ENCODE peak calls at places on chromosomes 11 and 22, in four cellular contexts. N is tibial nerve, W is endothelial cell of umbilical vein, T is A549. C is an unnamed sample.

GRCh38 chr11:67356867-67357561 is 3.7 kb upstream of the POLD4 start:
- DNase-seq in N (no peak), W (peak; percentile 71), T (peak; percentile 80), C (peak; percentile 80)

GRCh38 chr11:95650271-95650670 is 139.3 kb downstream of the FAM76B start:
- DNase-seq in T (no peak), N (no peak), W (peak; percentile 38), C (no peak)

GRCh38 chr11:120245434-120245833 is 5.5 kb downstream of the POU2F3 start:
- DNase-seq in W (no peak), N (no peak), T (no peak), C (no peak)

GRCh38 chr11:41971592-41971991 is 512.1 kb upstream of the LRRC4C start:
- DNase-seq in N (no peak), T (no peak), W (no peak), C (no peak)

GRCh38 chr11:95242990-95243590 is 12.1 kb upstream of the SESN3 start:
- DNase-seq in W (no peak), T (no peak), N (no peak), C (no peak)

GRCh38 chr11:45880772-45881570 is 4.5 kb upstream of the MAPK8IP1 start:
- DNase-seq in N (no peak), W (no peak), T (no peak), C (no peak)

GRCh38 chr22:46736705-46737104 is 1.3 kb downstream of the CERK start:
- DNase-seq in T (no peak), W (no peak), N (no peak), C (no peak)

GRCh38 chr11:65026810-65027209 is 429 bp upstream of the SNX15 start:
- DNase-seq in T (no peak), N (no peak), W (no peak), C (no peak)

GRCh38 chr11:45333506-45333971 is 47.4 kb upstream of the SYT13 start:
- DNase-seq in T (peak; percentile 52), W (peak; percentile 49), N (no peak), C (peak; percentile 67)

GRCh38 chr11:93903989-93904388 is 53.6 kb upstream of the VSTM5 start:
- DNase-seq in N (no peak), W (no peak), T (no peak), C (no peak)

GRCh38 chr22:40204331-40205116 is 26.8 kb downstream of the TNRC6B start:
- DNase-seq in W (no peak), N (no peak), T (no peak), C (peak; percentile 29)

GRCh38 chr11:16615480-16615879 is 123.0 kb upstream of the C11orf58 start:
- DNase-seq in W (no peak), N (no peak), T (no peak), C (no peak)

GRCh38 chr11:128420943-128421342 is 166.4 kb downstream of the ETS1 start:
- DNase-seq in T (no peak), W (no peak), N (no peak), C (peak; percentile 39)

GRCh38 chr22:31912402-31912733 is 32.0 kb upstream of the YWHAH start:
- DNase-seq in W (no peak), N (no peak), T (no peak), C (no peak)

GRCh38 chr11:19328586-19329311 is 88.0 kb upstream of the E2F8 start:
- DNase-seq in T (no peak), W (no peak), N (no peak), C (no peak)

GRCh38 chr22:25622011-25622410 is 57.5 kb downstream of the GRK3 start:
- DNase-seq in T (no peak), W (no peak), N (no peak), C (no peak)

GRCh38 chr22:33034753-33035152 is 23.4 kb downstream of the SYN3 start:
- DNase-seq in T (no peak), W (no peak), N (no peak), C (no peak)

GRCh38 chr22:36300396-36301212 is 47.7 kb downstream of the APOL1 start:
- DNase-seq in T (no peak), N (no peak), W (no peak), C (no peak)

GRCh38 chr11:27701262-27702105 is 1.2 kb upstream of the BDNF start:
- DNase-seq in N (no peak), T (peak; percentile 61), W (peak; percentile 59), C (peak; percentile 12)

GRCh38 chr11:128422576-128423370 is 164.6 kb downstream of the ETS1 start:
- DNase-seq in N (no peak), W (no peak), T (no peak), C (peak; percentile 63)

GRCh38 chr11:130070829-130071205 is 1.1 kb downstream of the APLP2 start:
- DNase-seq in T (peak; percentile 4), N (no peak), W (no peak), C (peak; percentile 25)

GRCh38 chr11:117417342-117417741 is 89.7 kb downstream of the CEP164 start:
- DNase-seq in N (no peak), T (no peak), W (no peak), C (no peak)

GRCh38 chr22:19957445-19957844 is 15.8 kb upstream of the TXNRD2 start:
- DNase-seq in W (no peak), N (no peak), T (no peak), C (no peak)

GRCh38 chr11:33015621-33016551 is at the start of gene DEPDC7:
- DNase-seq in T (peak; percentile 89), N (peak; percentile 89), W (peak; percentile 69), C (peak; percentile 97)
- TF ChIP-seq POLR2A in T (peak; percentile 78), N (peak; percentile 45), W (no peak), C (peak; percentile 58)

GRCh38 chr11:5665746-5666395 is 19.0 kb downstream of the TRIM5 start:
- DNase-seq in W (no peak), T (no peak), N (no peak), C (no peak)
- H3K4me3 ChIP-seq in W (no peak overlapping the region), T (no peak overlapping the region), N (no peak overlapping the region), C (no peak overlapping the region)

GRCh38 chr11:8686325-8686724 is 3.7 kb downstream of the RPL27A start:
- DNase-seq in T (no peak), W (no peak), N (no peak), C (no peak)

GRCh38 chr11:8685820-8686219 is 3.2 kb downstream of the RPL27A start:
- DNase-seq in T (no peak), W (no peak), N (no peak), C (no peak)

GRCh38 chr11:8683115-8683807 is 669 bp downstream of the RPL27A start:
- DNase-seq in W (no peak), T (no peak), N (no peak), C (no peak)

GRCh38 chr11:8685306-8685705 is 2.7 kb downstream of the RPL27A start:
- DNase-seq in T (no peak), W (no peak), N (no peak), C (no peak)

DNA sequence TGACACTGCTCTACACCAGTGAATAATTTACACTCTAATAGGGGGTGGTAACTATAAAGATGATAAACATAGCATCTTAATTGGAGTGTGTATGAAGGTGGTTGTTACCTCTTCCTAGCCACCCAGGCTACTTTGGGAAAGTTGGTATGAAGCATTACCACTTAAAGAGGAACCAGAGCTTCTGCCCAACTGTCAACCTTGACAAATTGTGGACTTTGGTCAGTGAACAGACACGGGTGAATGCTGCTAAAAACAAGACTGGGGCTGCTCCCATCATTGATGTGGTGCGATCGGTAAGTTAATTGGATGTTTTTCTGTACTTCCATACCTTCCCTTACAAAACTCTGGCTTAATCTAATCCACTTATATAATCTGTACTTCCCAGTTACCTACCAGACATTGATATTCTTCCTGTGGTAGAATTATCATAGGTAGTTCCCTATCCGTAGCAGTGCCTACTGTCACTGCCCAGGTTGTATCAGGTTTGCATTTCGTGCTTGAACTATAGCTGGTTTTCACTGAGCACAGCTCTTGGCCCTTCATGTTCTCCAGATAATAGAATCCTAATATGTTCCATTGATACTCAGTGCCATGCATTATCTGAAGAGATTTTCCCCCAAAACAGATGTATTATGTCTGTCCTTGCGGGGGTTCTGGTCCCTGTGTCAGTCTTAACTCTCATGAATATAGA is 2.2 kb downstream of the RPL27A start:
- DNase-seq in W (no peak), N (no peak), T (no peak), C (no peak)
- H3K27ac ChIP-seq in W (peak overlapping the region; percentile 34), N (no peak overlapping the region), T (peak overlapping the region; percentile 95), C (peak overlapping the region; percentile 93)

DNA sequence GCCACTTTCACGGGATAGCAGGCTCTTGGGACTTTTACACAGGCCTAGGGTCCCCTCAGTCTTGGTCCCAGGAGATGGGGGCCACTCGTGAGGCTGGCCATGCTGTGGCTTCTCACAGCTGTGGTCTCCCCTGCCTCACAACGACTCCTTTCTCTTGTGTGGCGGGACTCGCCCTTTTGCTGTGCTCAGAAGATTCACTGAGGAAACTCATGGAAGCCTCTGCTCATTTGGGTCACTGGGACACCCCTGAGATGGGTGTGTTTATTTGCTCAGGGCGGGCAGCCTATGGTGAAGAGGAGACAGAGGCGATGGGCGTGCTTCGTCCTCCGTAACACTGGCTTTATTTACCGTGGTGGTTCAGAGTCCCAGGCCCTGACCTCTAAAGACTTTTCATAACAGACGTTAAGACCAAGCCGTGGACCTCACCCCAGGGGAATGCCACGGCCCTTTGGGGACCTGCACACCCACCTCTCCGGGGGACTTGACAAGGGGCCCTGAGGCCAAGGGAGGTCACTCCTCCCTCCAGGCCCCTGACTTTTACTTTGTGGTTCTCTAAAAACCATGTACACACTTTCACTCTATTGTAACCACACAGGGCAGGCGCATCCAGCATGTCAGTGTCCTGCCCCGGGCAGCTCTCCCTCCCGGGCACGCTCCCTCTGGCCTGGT is 15.5 kb downstream of the TEF start:
- DNase-seq in T (no peak), N (no peak), W (no peak), C (no peak)
- TF ChIP-seq POLR2A in T (no peak), N (no peak), W (no peak), C (no peak)

C was measured in body of pancreas.